ENCODE peak calls at places on chromosome 15, in nine cellular contexts. D is aorta; H is CD8-positive, alpha-beta T cell; K is stomach; U is A549; L is tibial artery; I is H7; T is skeletal muscle cell; F is fibroblast of villous mesenchyme. E is an unnamed sample.

GRCh38 chr15:94001113-94001919 is 230.0 kb upstream of the MCTP2 start:
- DNase-seq in D (no peak), H (no peak), K (no peak), U (no peak), L (no peak), I (no peak), T (no peak), F (no peak), E (no peak)

GRCh38 chr15:74227968-74228722 is 8.0 kb upstream of the CCDC33 start:
- DNase-seq in D (no peak), H (no peak), K (peak), U (no peak), L (no peak), I (peak), T (no peak), F (no peak), E (no peak)

GRCh38 chr15:32974691-32975090 is 219.8 kb downstream of the FMN1 start:
- DNase-seq in D (no peak), H (no peak), K (no peak), U (no peak), L (no peak), I (no peak), T (peak), F (no peak), E (no peak)

GRCh38 chr15:48721061-48721810 is 75.7 kb upstream of the FBN1 start:
- DNase-seq in D (no peak), H (no peak), K (no peak), U (no peak), L (no peak), I (no peak), T (no peak), F (peak), E (no peak)

GRCh38 chr15:70491183-70491621 is 272.2 kb downstream of the UACA start:
- DNase-seq in D (no peak), H (no peak), K (no peak), U (no peak), L (no peak), I (no peak), T (no peak), F (peak), E (no peak)

GRCh38 chr15:32123473-32123872 is 93.2 kb downstream of the CHRNA7 start:
- DNase-seq in D (no peak), H (no peak), K (no peak), U (no peak), L (no peak), I (no peak), T (no peak), F (no peak), E (no peak)

GRCh38 chr15:48406240-48406891 is 75.1 kb downstream of the DUT start:
- DNase-seq in D (no peak), H (no peak), K (no peak), U (no peak), L (no peak), I (no peak), T (no peak), F (no peak), E (no peak)

GRCh38 chr15:82074610-82075009 is 28.8 kb upstream of the MEX3B start:
- DNase-seq in D (no peak), H (no peak), K (no peak), U (no peak), L (no peak), I (no peak), T (no peak), F (no peak), E (no peak)

GRCh38 chr15:31013863-31014607 is 22.6 kb upstream of the MTMR10 start:
- DNase-seq in D (no peak), H (no peak), K (no peak), U (no peak), L (no peak), I (no peak), T (no peak), F (peak), E (no peak)

GRCh38 chr15:29800441-29801366 is 21.6 kb downstream of the TJP1 start:
- DNase-seq in D (no peak), H (no peak), K (no peak), U (no peak), L (no peak), I (no peak), T (no peak), F (peak), E (no peak)

GRCh38 chr15:78929536-78930264 is 15.1 kb downstream of the CTSH start:
- DNase-seq in D (peak), H (no peak), K (no peak), U (no peak), L (no peak), I (peak), T (no peak), F (no peak), E (no peak)

GRCh38 chr15:64046347-64047153 is at the start of gene DAPK2:
- DNase-seq in D (peak), H (peak), K (peak), U (peak), L (peak), I (peak), T (no peak), F (peak), E (peak)

GRCh38 chr15:80596521-80596976 is 98.6 kb upstream of the ABHD17C start:
- DNase-seq in D (no peak), H (no peak), K (peak), U (peak), L (no peak), I (no peak), T (no peak), F (no peak), E (no peak)

GRCh38 chr15:71262599-71262998 is 147.3 kb downstream of the THSD4 start:
- DNase-seq in D (no peak), H (no peak), K (no peak), U (no peak), L (no peak), I (no peak), T (no peak), F (no peak), E (no peak)

GRCh38 chr15:81054236-81054635 is 53.5 kb downstream of the TLNRD1 start:
- DNase-seq in D (no peak), H (no peak), K (no peak), U (no peak), L (no peak), I (no peak), T (peak), F (peak), E (no peak)

GRCh38 chr15:75192307-75192706 is 9.4 kb upstream of the C15orf39 start:
- DNase-seq in D (no peak), H (no peak), K (no peak), U (no peak), L (no peak), I (no peak), T (no peak), F (no peak), E (no peak)

GRCh38 chr15:70243686-70244540 is 146.2 kb upstream of the TLE3 start:
- DNase-seq in D (no peak), H (no peak), K (no peak), U (no peak), L (no peak), I (no peak), T (no peak), F (no peak), E (no peak)

GRCh38 chr15:49843725-49844124 is 222.9 kb downstream of the DTWD1 start:
- DNase-seq in D (no peak), H (no peak), K (no peak), U (no peak), L (no peak), I (no peak), T (peak), F (no peak), E (no peak)

GRCh38 chr15:62803856-62804400 is 238.6 kb upstream of the TPM1 start:
- DNase-seq in D (no peak), H (no peak), K (no peak), U (no peak), L (no peak), I (no peak), T (no peak), F (no peak), E (no peak)

GRCh38 chr15:96896766-96897165 is 566.3 kb downstream of the NR2F2 start:
- DNase-seq in D (no peak), H (no peak), K (no peak), U (no peak), L (no peak), I (no peak), T (no peak), F (no peak), E (no peak)

GRCh38 chr15:70376929-70377691 is 279.4 kb upstream of the TLE3 start:
- DNase-seq in D (peak), H (no peak), K (peak), U (no peak), L (peak), I (peak), T (peak), F (peak), E (no peak)

GRCh38 chr15:91237493-91237892 is 137.4 kb downstream of the SV2B start:
- DNase-seq in D (no peak), H (no peak), K (no peak), U (no peak), L (no peak), I (no peak), T (no peak), F (no peak), E (no peak)

GRCh38 chr15:35038655-35039534 is 46.2 kb downstream of the NANOGP8 start:
- DNase-seq in D (no peak), H (no peak), K (no peak), U (no peak), L (no peak), I (no peak), T (no peak), F (peak), E (no peak)

GRCh38 chr15:91867581-91868026 is 14.1 kb downstream of the SLCO3A1 start:
- DNase-seq in D (peak), H (no peak), K (peak), U (peak), L (peak), I (peak), T (peak), F (peak), E (no peak)

GRCh38 chr15:31387483-31388118 is 61.0 kb downstream of the KLF13 start:
- DNase-seq in D (no peak), H (peak), K (peak), U (no peak), L (peak), I (no peak), T (no peak), F (peak), E (peak)

GRCh38 chr15:79769081-79769481 is 127.7 kb downstream of the MTHFS start:
- DNase-seq in D (no peak), H (no peak), K (no peak), U (peak), L (no peak), I (no peak), T (no peak), F (peak), E (peak)

GRCh38 chr15:64634576-64635485 is 140.6 kb downstream of the RBPMS2 start:
- DNase-seq in D (no peak), H (peak), K (no peak), U (no peak), L (no peak), I (peak), T (no peak), F (peak), E (peak)

GRCh38 chr15:48373855-48374421 is 42.7 kb downstream of the DUT start:
- DNase-seq in D (peak), H (no peak), K (no peak), U (peak), L (no peak), I (no peak), T (peak), F (peak), E (no peak)

GRCh38 chr15:75203908-75204263 is 2.2 kb downstream of the C15orf39 start:
- DNase-seq in D (no peak), H (no peak), K (no peak), U (no peak), L (no peak), I (no peak), T (no peak), F (peak), E (no peak)

GRCh38 chr15:63288778-63289378 is 11.5 kb downstream of the APH1B start:
- DNase-seq in D (no peak), H (no peak), K (no peak), U (peak), L (no peak), I (peak), T (no peak), F (peak), E (peak)

GRCh38 chr15:81752149-81752942 is 293.5 kb downstream of the MEX3B start:
- DNase-seq in D (peak), H (no peak), K (peak), U (no peak), L (peak), I (no peak), T (peak), F (no peak), E (peak)

GRCh38 chr15:73767794-73768501 is 14.8 kb upstream of the INSYN1 start:
- DNase-seq in D (no peak), H (no peak), K (no peak), U (no peak), L (no peak), I (peak), T (no peak), F (no peak), E (no peak)

GRCh38 chr15:51731549-51732267 is 5.7 kb downstream of the LYSMD2 start:
- DNase-seq in D (no peak), H (peak), K (peak), U (no peak), L (no peak), I (no peak), T (peak), F (peak), E (peak)

GRCh38 chr15:43792761-43793493 is 807 bp downstream of the SERF2 start:
- DNase-seq in D (peak), H (peak), K (no peak), U (peak), L (no peak), I (peak), T (no peak), F (peak), E (no peak)

GRCh38 chr15:25058080-25058785 is 103.4 kb downstream of the SNRPN start:
- DNase-seq in D (peak), H (no peak), K (peak), U (no peak), L (peak), I (no peak), T (no peak), F (no peak), E (no peak)
- H3K4me3 ChIP-seq in D (no peak), H (peak), K (no peak), U (no peak), L (no peak), I (no peak), T (no peak), F (no peak), E (no peak)

GRCh38 chr15:24823473-24823872 is 131.3 kb upstream of the SNRPN start:
- DNase-seq in D (no peak), H (no peak), K (no peak), U (no peak), L (no peak), I (peak), T (no peak), F (no peak), E (no peak)
- H3K4me3 ChIP-seq in D (no peak), H (no peak), K (no peak), U (no peak), L (no peak), I (no peak), T (no peak), F (no peak), E (no peak)

DNA sequence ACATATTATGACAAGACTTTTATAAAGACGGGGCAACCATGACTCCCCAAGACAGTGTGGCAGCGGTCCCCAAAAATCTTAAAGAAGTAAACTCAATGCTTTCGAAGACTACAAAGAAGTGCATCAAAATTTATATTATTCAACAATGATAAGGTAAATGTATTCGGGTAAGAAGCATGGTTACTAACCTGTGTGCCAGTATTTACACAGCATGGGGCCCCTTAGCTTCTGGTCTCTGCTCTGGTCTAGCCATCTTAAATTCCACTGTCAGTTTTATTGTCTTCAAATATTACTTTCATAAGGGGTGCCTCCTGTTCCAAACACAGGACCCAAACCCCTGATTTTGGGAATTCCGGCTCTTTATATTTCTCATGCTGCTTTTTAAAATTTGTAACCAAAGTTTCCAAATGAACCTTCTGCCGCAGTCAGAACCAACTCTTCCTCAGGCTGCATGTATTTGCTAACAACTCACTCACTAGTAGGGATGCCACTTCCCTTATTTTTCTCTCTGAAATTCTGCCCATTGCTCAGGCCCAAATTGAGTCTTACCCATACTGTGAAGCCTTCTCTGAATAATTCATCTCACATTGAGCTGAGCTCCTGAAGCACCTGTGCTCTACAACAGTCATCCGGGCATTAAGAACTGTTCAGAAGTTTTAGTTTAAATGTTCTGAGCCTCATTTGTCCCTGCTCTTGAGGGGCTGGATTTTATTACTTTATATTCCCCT is 1.2 kb downstream of the TTC23 start:
- DNase-seq in D (no peak), H (no peak), K (no peak), U (no peak), L (no peak), I (no peak), T (no peak), F (no peak), E (no peak)
- H3K4me3 ChIP-seq in D (no peak), H (no peak), K (peak), U (peak), L (peak), I (no peak), T (peak), F (peak), E (no peak)

GRCh38 chr15:36409819-36410218 is 169.6 kb upstream of the CDIN1 start:
- DNase-seq in D (no peak), H (no peak), K (no peak), U (no peak), L (no peak), I (no peak), T (no peak), F (no peak), E (no peak)

GRCh38 chr15:36401586-36401966 is 177.8 kb upstream of the CDIN1 start:
- DNase-seq in D (no peak), H (no peak), K (no peak), U (no peak), L (no peak), I (no peak), T (no peak), F (peak), E (no peak)

GRCh38 chr15:36403351-36403750 is 176.1 kb upstream of the CDIN1 start:
- DNase-seq in D (no peak), H (no peak), K (no peak), U (no peak), L (no peak), I (no peak), T (no peak), F (no peak), E (no peak)

GRCh38 chr15:36407647-36408046 is 171.8 kb upstream of the CDIN1 start:
- DNase-seq in D (no peak), H (no peak), K (no peak), U (no peak), L (no peak), I (peak), T (peak), F (peak), E (no peak)

GRCh38 chr15:36406366-36406765 is 173.1 kb upstream of the CDIN1 start:
- DNase-seq in D (no peak), H (no peak), K (no peak), U (no peak), L (no peak), I (no peak), T (no peak), F (no peak), E (no peak)
- H3K4me3 ChIP-seq in D (peak), H (no peak), K (no peak), U (no peak), L (no peak), I (no peak), T (no peak), F (no peak), E (no peak)

GRCh38 chr15:100310511-100310910 is 31.3 kb downstream of the ADAMTS17 start:
- DNase-seq in D (no peak), H (no peak), K (no peak), U (no peak), L (no peak), I (peak), T (no peak), F (no peak), E (no peak)

GRCh38 chr15:100309109-100309983 is 32.4 kb downstream of the ADAMTS17 start:
- DNase-seq in D (no peak), H (no peak), K (no peak), U (no peak), L (no peak), I (no peak), T (no peak), F (no peak), E (no peak)

GRCh38 chr15:100309984-100310291 is 31.8 kb downstream of the ADAMTS17 start:
- DNase-seq in D (no peak), H (no peak), K (no peak), U (no peak), L (no peak), I (peak), T (no peak), F (no peak), E (no peak)

GRCh38 chr15:100311829-100312228 is 29.9 kb downstream of the ADAMTS17 start:
- DNase-seq in D (no peak), H (no peak), K (no peak), U (no peak), L (no peak), I (no peak), T (no peak), F (no peak), E (no peak)

GRCh38 chr15:100311099-100311751 is 30.6 kb downstream of the ADAMTS17 start:
- DNase-seq in D (no peak), H (no peak), K (no peak), U (no peak), L (no peak), I (peak), T (no peak), F (no peak), E (no peak)
- H3K4me3 ChIP-seq in D (no peak), H (no peak), K (no peak), U (no peak), L (no peak), I (no peak), T (no peak), F (no peak), E (no peak)

DNA sequence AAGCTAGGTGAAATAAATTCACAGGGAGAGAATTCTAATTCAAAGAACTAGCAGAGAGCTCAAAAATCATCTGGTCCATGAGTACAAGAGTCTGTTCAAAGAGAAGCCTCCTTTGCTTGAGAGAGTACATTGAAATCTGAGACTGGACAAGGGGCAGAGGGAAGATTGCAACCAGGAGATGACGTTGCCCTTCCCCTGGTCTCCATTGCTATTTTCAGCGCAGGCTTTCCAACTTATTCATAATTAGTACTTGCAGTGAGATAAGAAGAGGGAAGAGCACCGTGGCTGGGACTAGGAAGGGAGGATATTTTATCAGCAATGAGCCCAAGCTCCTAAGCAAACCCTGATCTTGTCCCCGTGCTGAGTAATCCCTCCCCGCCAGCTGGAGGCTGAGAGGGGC is 251.8 kb upstream of the RORA start:
- DNase-seq in D (no peak), H (no peak), K (no peak), U (no peak), L (no peak), I (no peak), T (no peak), F (no peak), E (no peak)
- H3K4me3 ChIP-seq in D (no peak), H (no peak), K (no peak), U (no peak), L (no peak), I (no peak), T (no peak), F (no peak), E (no peak)

GRCh38 chr15:88647362-88648105 is 8.7 kb downstream of the ISG20 start:
- DNase-seq in D (peak), H (peak), K (peak), U (no peak), L (peak), I (peak), T (no peak), F (no peak), E (no peak)
- H3K4me3 ChIP-seq in D (no peak), H (no peak), K (no peak), U (no peak), L (no peak), I (no peak), T (no peak), F (no peak), E (no peak)

DNA sequence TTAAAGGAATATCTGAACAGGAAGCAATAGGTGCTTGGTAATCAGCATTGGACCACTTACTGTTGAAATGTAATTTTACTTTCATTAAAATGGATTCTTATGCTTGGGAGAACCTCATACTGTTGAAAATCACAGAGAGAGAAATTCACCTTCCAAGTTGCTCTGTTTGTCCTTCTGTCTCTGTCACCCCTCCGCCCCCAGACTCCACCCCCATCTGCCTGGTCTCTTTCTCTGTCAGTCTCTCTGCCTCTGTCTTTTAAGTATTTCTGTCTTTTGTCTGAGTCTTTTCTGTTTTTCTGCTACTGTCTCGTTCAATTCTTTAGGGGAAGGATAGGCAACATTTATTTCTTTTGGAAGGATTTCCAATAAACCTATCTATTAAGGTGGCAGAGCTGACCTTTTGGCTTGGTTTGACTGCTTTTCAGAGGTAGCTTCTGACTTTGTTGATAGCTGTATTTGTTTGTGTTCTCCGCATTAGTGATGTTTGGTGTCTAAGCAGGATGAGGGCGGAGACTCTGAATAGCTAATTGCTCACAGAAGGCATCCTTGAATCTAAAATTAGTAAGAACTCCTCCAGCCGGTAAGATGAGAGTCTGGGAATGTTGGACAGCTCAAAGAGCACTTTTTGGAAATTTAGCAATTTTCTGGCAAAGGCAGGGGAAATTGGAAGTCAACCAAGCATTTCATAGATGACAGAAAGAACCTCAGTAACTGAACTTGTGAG is 174.2 kb downstream of the KLHL25 start:
- DNase-seq in D (no peak), H (no peak), K (no peak), U (no peak), L (no peak), I (no peak), T (no peak), F (peak), E (no peak)
- H3K4me3 ChIP-seq in D (peak), H (no peak), K (peak), U (no peak), L (peak), I (no peak), T (peak), F (peak), E (no peak)